ENCODE peak calls at places on chromosomes 16 and 17, in six cellular contexts. D is breast epithelium, X is HCT116, F is stomach, C is spleen, G is transverse colon. R is an unnamed sample.

GRCh38 chr17:3557768-3558583 is at the start of gene TRPV3:
- DNase-seq in C (peak; percentile 88), G (peak; percentile 84), F (peak; percentile 72), X (peak; percentile 21), D (no peak), R (peak; percentile 87)

GRCh38 chr17:77771145-77771544 is 187.4 kb upstream of the TNRC6C start:
- DNase-seq in F (no peak), G (no peak), D (no peak), X (no peak), C (no peak), R (no peak)

GRCh38 chr17:42608692-42609181 is 437 bp downstream of the RETREG3 start:
- DNase-seq in C (no peak), D (no peak), G (no peak), X (no peak), F (no peak), R (no peak)

GRCh38 chr17:57293077-57293476 is 36.8 kb downstream of the MSI2 start:
- DNase-seq in G (no peak), D (no peak), X (peak; percentile 68), C (no peak), F (no peak), R (no peak)

GRCh38 chr16:10979717-10980601 is 35.6 kb downstream of the CLEC16A start:
- DNase-seq in G (peak; percentile 25), D (peak; percentile 76), X (no peak), F (no peak), C (no peak), R (no peak)

GRCh38 chr16:66961065-66961744 is at the start of gene CES3:
- DNase-seq in F (peak; percentile 71), G (peak; percentile 89), D (no peak), X (peak; percentile 75), C (no peak), R (no peak)

GRCh38 chr17:13825526-13826040 is 223.9 kb upstream of the HS3ST3A1 start:
- DNase-seq in X (no peak), D (no peak), C (no peak), G (no peak), F (no peak), R (peak; percentile 5)

GRCh38 chr16:55330726-55331647 is 7.0 kb downstream of the IRX6 start:
- DNase-seq in G (no peak), D (no peak), X (no peak), F (no peak), C (peak; percentile 78), R (peak; percentile 45)

GRCh38 chr17:27362503-27362902 is 68.6 kb downstream of the WSB1 start:
- DNase-seq in C (no peak), F (no peak), G (no peak), D (no peak), X (no peak), R (no peak)

GRCh38 chr17:17525331-17525730 is 29.1 kb upstream of the RASD1 start:
- DNase-seq in D (no peak), C (no peak), X (no peak), G (no peak), F (no peak), R (no peak)

DNA sequence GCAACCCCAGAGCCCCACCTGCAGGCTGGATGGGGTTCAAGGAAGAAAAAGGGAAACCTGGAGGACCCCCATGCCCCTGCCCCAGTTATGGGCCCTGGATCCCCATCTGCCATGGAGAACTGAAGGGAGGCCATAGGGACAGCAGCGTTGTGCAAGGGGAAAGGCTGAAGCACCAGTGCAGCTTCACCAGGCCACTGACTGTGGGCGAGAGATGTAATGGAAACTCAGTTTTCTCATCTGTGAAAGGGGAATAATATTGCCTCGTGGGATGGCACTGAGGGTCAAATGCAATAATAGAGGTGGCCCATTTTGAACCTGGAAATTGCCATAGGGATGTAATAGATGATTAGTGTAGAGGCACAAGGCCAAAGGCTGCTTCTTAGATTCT is 9.9 kb upstream of the TSPOAP1 start:
- DNase-seq in G (no peak), D (no peak), F (no peak), C (no peak), X (no peak), R (no peak)
- H3K4me3 ChIP-seq in G (no peak overlapping the region), D (no peak overlapping the region), F (peak overlapping the region; percentile 14), C (peak overlapping the region; percentile 37), X (no peak overlapping the region), R (no peak overlapping the region)

GRCh38 chr17:82950525-82951102 is 110.8 kb upstream of the ZNF750 start:
- DNase-seq in G (no peak), F (no peak), D (no peak), C (no peak), X (no peak), R (no peak)
- H3K9me3 ChIP-seq in G (peaks cover 7% of the 10 kb centered on the region), F (peaks cover 3% of the 10 kb centered on the region), D (peaks cover 14% of the 10 kb centered on the region), C (peaks cover 21% of the 10 kb centered on the region), X (peaks cover 4% of the 10 kb centered on the region), R (peaks cover 19% of the 10 kb centered on the region)

GRCh38 chr17:61400058-61400785 is 579 bp downstream of the TBX2 start:
- DNase-seq in F (no peak), C (no peak), G (no peak), D (no peak), X (no peak), R (no peak)

GRCh38 chr17:61400786-61401279 is 1.2 kb downstream of the TBX2 start:
- DNase-seq in G (no peak), F (no peak), C (no peak), X (no peak), D (no peak), R (no peak)

GRCh38 chr17:61401280-61402072 is 1.8 kb downstream of the TBX2 start:
- DNase-seq in D (no peak), X (no peak), G (no peak), F (no peak), C (no peak), R (no peak)

GRCh38 chr17:61398721-61399130 is 917 bp upstream of the TBX2 start:
- DNase-seq in C (no peak), X (no peak), F (no peak), G (no peak), D (no peak), R (no peak)

DNA sequence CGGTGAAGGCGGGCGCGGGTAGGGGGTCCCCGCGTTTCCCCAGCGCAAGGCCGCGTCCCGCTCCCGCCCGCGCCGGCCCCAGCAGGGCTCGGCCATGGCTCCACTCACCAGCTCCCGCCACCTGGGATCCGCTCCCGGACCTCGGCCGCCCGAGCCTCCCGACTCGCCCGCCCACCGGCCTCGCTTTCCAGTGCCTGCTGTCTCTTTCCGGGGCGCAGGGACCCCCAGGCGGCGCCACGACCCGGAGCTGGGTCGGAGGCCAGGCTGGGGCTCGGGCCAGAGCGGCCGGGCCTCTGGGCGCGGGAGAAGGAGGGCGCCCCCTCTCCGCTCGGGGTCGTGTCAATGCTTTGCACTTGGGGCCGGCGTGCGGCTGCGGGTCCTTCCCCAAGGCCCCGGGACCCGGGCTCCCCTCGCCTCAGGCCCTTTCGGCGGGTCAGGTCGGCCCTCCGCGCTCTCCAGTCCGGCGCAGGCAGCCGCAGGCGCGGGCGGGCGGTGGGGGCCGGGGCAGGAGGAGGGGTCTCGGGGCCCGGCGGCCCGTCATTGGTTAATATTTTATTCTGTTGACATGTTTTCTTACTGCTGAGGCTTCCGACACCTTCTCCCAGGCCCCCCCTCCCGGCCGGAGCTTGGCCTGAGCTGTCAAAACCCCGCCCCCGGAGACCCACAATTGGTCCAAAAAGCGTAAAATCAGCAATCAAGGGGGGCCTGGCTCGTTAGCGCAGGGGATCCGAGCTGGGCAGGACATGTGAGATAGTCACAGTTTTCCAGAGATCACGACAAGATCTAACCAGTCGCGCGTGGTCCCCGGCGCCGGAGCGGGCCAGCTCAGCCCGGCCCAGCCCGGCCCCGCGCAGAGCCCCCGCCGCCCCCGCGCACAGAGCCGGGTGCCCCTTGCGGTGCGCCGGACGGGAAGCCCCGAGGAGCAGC is at the start of gene TBX2:
- DNase-seq in F (peak; percentile 51), C (peak; percentile 74), X (no peak), G (peak; percentile 55), D (no peak), R (no peak)
- TF ChIP-seq POLR2AphosphoS5 in F (peak; percentile 73), C (peak; percentile 75), X (no peak), G (no peak), D (peak; percentile 50), R (peak; percentile 75)

GRCh38 chr17:44940321-44940720 is 7.3 kb downstream of the KIF18B start:
- DNase-seq in G (no peak), C (no peak), D (no peak), X (no peak), F (no peak), R (no peak)
- H3K4me3 ChIP-seq in G (no peak overlapping the region), C (no peak overlapping the region), D (no peak overlapping the region), X (peak overlapping the region; percentile 13), F (no peak overlapping the region), R (no peak overlapping the region)

R was measured in esophagus muscularis mucosa.